ENCODE peak calls at places on chromosomes 12 and 14, in six cellular contexts. One of them, this sample, is unnamed.

GRCh38 chr14:92956961-92957360 is 34.0 kb downstream of the CHGA start:
- DNase-seq in IMR-90: no peak
- DNase-seq in GM23248: no peak
- DNase-seq in mammary epithelial cell: no peak
- DNase-seq in fibroblast of lung: no peak
- DNase-seq in H9: no peak
- DNase-seq in this sample: no peak

GRCh38 chr14:67704484-67705089 is 2.9 kb downstream of the RDH12 start:
- DNase-seq in IMR-90: peak
- DNase-seq in GM23248: peak
- DNase-seq in mammary epithelial cell: peak
- DNase-seq in fibroblast of lung: peak
- DNase-seq in H9: no peak
- DNase-seq in this sample: peak

GRCh38 chr14:81125536-81125935 is 95.2 kb downstream of the GTF2A1 start:
- DNase-seq in IMR-90: no peak
- DNase-seq in GM23248: no peak
- DNase-seq in mammary epithelial cell: no peak
- DNase-seq in fibroblast of lung: no peak
- DNase-seq in H9: no peak
- DNase-seq in this sample: no peak

GRCh38 chr12:34291426-34291901 is 269.2 kb downstream of the ALG10 start:
- DNase-seq in IMR-90: no peak
- DNase-seq in GM23248: no peak
- DNase-seq in mammary epithelial cell: no peak
- DNase-seq in fibroblast of lung: no peak
- DNase-seq in H9: no peak
- DNase-seq in this sample: no peak

GRCh38 chr14:90388437-90388836 is 8.4 kb upstream of the CALM1 start:
- DNase-seq in IMR-90: peak
- DNase-seq in GM23248: peak
- DNase-seq in mammary epithelial cell: peak
- DNase-seq in fibroblast of lung: peak
- DNase-seq in H9: peak
- DNase-seq in this sample: peak

GRCh38 chr12:69779928-69780327 is 41.3 kb downstream of the RAB3IP start:
- DNase-seq in IMR-90: peak
- DNase-seq in GM23248: peak
- DNase-seq in mammary epithelial cell: peak
- DNase-seq in fibroblast of lung: peak
- DNase-seq in H9: peak
- DNase-seq in this sample: peak

GRCh38 chr12:64098709-64099354 is 123.3 kb downstream of the KICS2 start:
- DNase-seq in IMR-90: peak
- DNase-seq in GM23248: peak
- DNase-seq in mammary epithelial cell: no peak
- DNase-seq in fibroblast of lung: peak
- DNase-seq in H9: no peak
- DNase-seq in this sample: no peak

GRCh38 chr12:41634096-41634495 is 446.0 kb downstream of the PDZRN4 start:
- DNase-seq in IMR-90: no peak
- DNase-seq in GM23248: no peak
- DNase-seq in mammary epithelial cell: no peak
- DNase-seq in fibroblast of lung: no peak
- DNase-seq in H9: no peak
- DNase-seq in this sample: no peak

GRCh38 chr12:24776856-24777255 is 172.0 kb downstream of the BCAT1 start:
- DNase-seq in IMR-90: no peak
- DNase-seq in GM23248: no peak
- DNase-seq in mammary epithelial cell: no peak
- DNase-seq in fibroblast of lung: peak
- DNase-seq in H9: no peak
- DNase-seq in this sample: no peak

GRCh38 chr14:32525591-32525990 is 196.5 kb downstream of the AKAP6 start:
- DNase-seq in IMR-90: no peak
- DNase-seq in GM23248: no peak
- DNase-seq in mammary epithelial cell: no peak
- DNase-seq in fibroblast of lung: no peak
- DNase-seq in H9: no peak
- DNase-seq in this sample: no peak

GRCh38 chr14:32530800-32531199 is 201.7 kb downstream of the AKAP6 start:
- DNase-seq in IMR-90: no peak
- DNase-seq in GM23248: no peak
- DNase-seq in mammary epithelial cell: no peak
- DNase-seq in fibroblast of lung: no peak
- DNase-seq in H9: no peak
- DNase-seq in this sample: no peak

GRCh38 chr14:32524609-32525391 is 195.7 kb downstream of the AKAP6 start:
- DNase-seq in IMR-90: peak
- DNase-seq in GM23248: peak
- DNase-seq in mammary epithelial cell: no peak
- DNase-seq in fibroblast of lung: peak
- DNase-seq in H9: no peak
- DNase-seq in this sample: no peak
- H3K27ac ChIP-seq in IMR-90: no peak
- H3K27ac ChIP-seq in GM23248: no peak
- H3K27ac ChIP-seq in mammary epithelial cell: no peak
- H3K27ac ChIP-seq in fibroblast of lung: no peak
- H3K27ac ChIP-seq in H9: no peak
- H3K27ac ChIP-seq in this sample: no peak

DNA sequence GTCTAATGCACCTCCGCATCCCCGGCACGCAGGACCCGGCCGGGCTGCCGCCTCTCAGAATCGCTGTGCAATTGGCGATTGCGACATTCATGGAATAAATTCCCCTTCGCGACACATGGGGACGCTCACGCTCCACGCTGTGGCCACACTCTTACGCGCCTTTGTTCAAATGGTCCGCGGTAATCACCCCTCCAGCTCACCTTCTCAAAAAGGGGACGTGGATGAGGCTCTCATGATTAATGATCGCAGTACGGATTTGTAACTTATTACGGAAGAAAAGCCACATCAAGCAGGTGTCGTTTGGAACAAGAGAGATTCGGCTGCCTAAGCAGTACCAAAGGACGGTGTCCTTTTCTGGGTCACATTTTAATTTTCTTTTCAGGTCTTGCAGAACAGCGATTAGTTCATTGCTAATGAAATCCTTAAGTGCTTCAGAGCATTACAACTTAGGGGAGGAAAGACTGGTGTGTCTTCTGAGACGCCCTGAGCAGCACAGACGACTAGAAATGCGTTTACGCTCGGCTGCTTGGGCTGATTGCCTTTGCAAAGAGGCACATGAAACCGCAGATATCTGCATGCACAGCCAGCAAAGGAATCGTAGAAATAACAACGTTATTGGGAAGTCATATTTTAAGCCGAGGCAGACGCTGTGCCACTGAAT is 37.3 kb upstream of the ADGRD1 start:
- DNase-seq in IMR-90: peak
- DNase-seq in GM23248: peak
- DNase-seq in mammary epithelial cell: peak
- DNase-seq in fibroblast of lung: peak
- DNase-seq in H9: peak
- DNase-seq in this sample: peak
- H2AFZ ChIP-seq in IMR-90: peak
- H2AFZ ChIP-seq in GM23248: peak
- H2AFZ ChIP-seq in mammary epithelial cell: peak
- H2AFZ ChIP-seq in fibroblast of lung: peak
- H2AFZ ChIP-seq in H9: peak
- H2AFZ ChIP-seq in this sample: peak

GRCh38 chr14:75554482-75554881 is 23.9 kb upstream of the FLVCR2 start:
- DNase-seq in IMR-90: peak
- DNase-seq in GM23248: peak
- DNase-seq in mammary epithelial cell: peak
- DNase-seq in fibroblast of lung: peak
- DNase-seq in H9: no peak
- DNase-seq in this sample: no peak
- H3K9ac ChIP-seq in IMR-90: no peak
- H3K9ac ChIP-seq in GM23248: no peak
- H3K9ac ChIP-seq in mammary epithelial cell: no peak
- H3K9ac ChIP-seq in fibroblast of lung: no peak
- H3K9ac ChIP-seq in H9: no peak
- H3K9ac ChIP-seq in this sample: no peak

DNA sequence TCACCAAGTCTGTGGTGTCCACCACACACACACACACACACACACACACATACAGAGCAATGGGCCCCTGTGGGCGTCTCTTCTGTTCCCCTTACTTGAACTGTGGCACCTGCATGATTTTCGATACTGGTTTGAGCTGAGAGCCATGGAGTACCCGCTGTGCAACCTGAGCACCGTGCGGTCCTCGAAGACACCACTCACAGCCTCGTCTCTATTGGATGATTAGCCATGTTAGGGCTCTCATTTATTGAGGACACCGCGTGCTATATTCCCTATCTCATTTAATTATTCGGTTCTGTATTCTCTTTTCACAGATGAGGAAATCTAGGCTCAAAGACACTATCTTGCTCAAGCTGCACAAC is 623 bp upstream of the C14orf132 start:
- DNase-seq in IMR-90: no peak
- DNase-seq in GM23248: no peak
- DNase-seq in mammary epithelial cell: peak
- DNase-seq in fibroblast of lung: no peak
- DNase-seq in H9: no peak
- DNase-seq in this sample: peak
- H3K27ac ChIP-seq in IMR-90: no peak
- H3K27ac ChIP-seq in GM23248: peak
- H3K27ac ChIP-seq in mammary epithelial cell: no peak
- H3K27ac ChIP-seq in fibroblast of lung: no peak
- H3K27ac ChIP-seq in H9: no peak
- H3K27ac ChIP-seq in this sample: no peak

GRCh38 chr12:90085491-90086274 is 377.0 kb upstream of the ATP2B1 start:
- DNase-seq in IMR-90: peak
- DNase-seq in GM23248: peak
- DNase-seq in mammary epithelial cell: peak
- DNase-seq in fibroblast of lung: peak
- DNase-seq in H9: no peak
- DNase-seq in this sample: no peak
- H2AFZ ChIP-seq in IMR-90: no peak
- H2AFZ ChIP-seq in GM23248: no peak
- H2AFZ ChIP-seq in mammary epithelial cell: peak
- H2AFZ ChIP-seq in fibroblast of lung: peak
- H2AFZ ChIP-seq in H9: no peak
- H2AFZ ChIP-seq in this sample: no peak

GRCh38 chr14:100155881-100156645 is 3.4 kb downstream of the DEGS2 start:
- DNase-seq in IMR-90: no peak
- DNase-seq in GM23248: no peak
- DNase-seq in mammary epithelial cell: no peak
- DNase-seq in fibroblast of lung: no peak
- DNase-seq in H9: no peak
- DNase-seq in this sample: no peak
- H3K9ac ChIP-seq in IMR-90: no peak
- H3K9ac ChIP-seq in GM23248: no peak
- H3K9ac ChIP-seq in mammary epithelial cell: no peak
- H3K9ac ChIP-seq in fibroblast of lung: no peak
- H3K9ac ChIP-seq in H9: no peak
- H3K9ac ChIP-seq in this sample: no peak

GRCh38 chr12:27583981-27584380 is 60.0 kb downstream of the PPFIBP1 start:
- DNase-seq in IMR-90: no peak
- DNase-seq in GM23248: no peak
- DNase-seq in mammary epithelial cell: peak
- DNase-seq in fibroblast of lung: no peak
- DNase-seq in H9: no peak
- DNase-seq in this sample: no peak

GRCh38 chr12:27578689-27579372 is 54.8 kb downstream of the PPFIBP1 start:
- DNase-seq in IMR-90: no peak
- DNase-seq in GM23248: no peak
- DNase-seq in mammary epithelial cell: no peak
- DNase-seq in fibroblast of lung: no peak
- DNase-seq in H9: no peak
- DNase-seq in this sample: no peak

GRCh38 chr12:27583057-27583797 is 59.2 kb downstream of the PPFIBP1 start:
- DNase-seq in IMR-90: peak
- DNase-seq in GM23248: no peak
- DNase-seq in mammary epithelial cell: peak
- DNase-seq in fibroblast of lung: peak
- DNase-seq in H9: no peak
- DNase-seq in this sample: no peak

GRCh38 chr12:27577688-27578087 is 53.7 kb downstream of the PPFIBP1 start:
- DNase-seq in IMR-90: no peak
- DNase-seq in GM23248: no peak
- DNase-seq in mammary epithelial cell: no peak
- DNase-seq in fibroblast of lung: no peak
- DNase-seq in H9: no peak
- DNase-seq in this sample: no peak

GRCh38 chr12:27580561-27581330 is 56.7 kb downstream of the PPFIBP1 start:
- DNase-seq in IMR-90: no peak
- DNase-seq in GM23248: no peak
- DNase-seq in mammary epithelial cell: peak
- DNase-seq in fibroblast of lung: no peak
- DNase-seq in H9: no peak
- DNase-seq in this sample: no peak
- H3K27ac ChIP-seq in IMR-90: no peak
- H3K27ac ChIP-seq in GM23248: no peak
- H3K27ac ChIP-seq in mammary epithelial cell: peak
- H3K27ac ChIP-seq in fibroblast of lung: peak
- H3K27ac ChIP-seq in H9: no peak
- H3K27ac ChIP-seq in this sample: peak

GRCh38 chr12:10491766-10492165 is 13.9 kb upstream of the EIF2S3B start:
- DNase-seq in IMR-90: no peak
- DNase-seq in GM23248: no peak
- DNase-seq in mammary epithelial cell: no peak
- DNase-seq in fibroblast of lung: no peak
- DNase-seq in H9: no peak
- DNase-seq in this sample: no peak

GRCh38 chr12:10498042-10498441 is 7.6 kb upstream of the EIF2S3B start:
- DNase-seq in IMR-90: no peak
- DNase-seq in GM23248: no peak
- DNase-seq in mammary epithelial cell: no peak
- DNase-seq in fibroblast of lung: no peak
- DNase-seq in H9: no peak
- DNase-seq in this sample: no peak

GRCh38 chr12:10501031-10501430 is 4.7 kb upstream of the EIF2S3B start:
- DNase-seq in IMR-90: no peak
- DNase-seq in GM23248: peak
- DNase-seq in mammary epithelial cell: peak
- DNase-seq in fibroblast of lung: peak
- DNase-seq in H9: no peak
- DNase-seq in this sample: peak

GRCh38 chr12:10503460-10503859 is 2.2 kb upstream of the EIF2S3B start:
- DNase-seq in IMR-90: no peak
- DNase-seq in GM23248: no peak
- DNase-seq in mammary epithelial cell: no peak
- DNase-seq in fibroblast of lung: no peak
- DNase-seq in H9: no peak
- DNase-seq in this sample: no peak

GRCh38 chr12:10497602-10498001 is 8.1 kb upstream of the EIF2S3B start:
- DNase-seq in IMR-90: no peak
- DNase-seq in GM23248: no peak
- DNase-seq in mammary epithelial cell: no peak
- DNase-seq in fibroblast of lung: peak
- DNase-seq in H9: no peak
- DNase-seq in this sample: no peak
- H2AFZ ChIP-seq in IMR-90: no peak
- H2AFZ ChIP-seq in GM23248: no peak
- H2AFZ ChIP-seq in mammary epithelial cell: no peak
- H2AFZ ChIP-seq in fibroblast of lung: no peak
- H2AFZ ChIP-seq in H9: no peak
- H2AFZ ChIP-seq in this sample: no peak

GRCh38 chr12:116996058-116996457 is 85.3 kb downstream of the FBXW8 start:
- DNase-seq in IMR-90: no peak
- DNase-seq in GM23248: no peak
- DNase-seq in mammary epithelial cell: no peak
- DNase-seq in fibroblast of lung: no peak
- DNase-seq in H9: no peak
- DNase-seq in this sample: no peak
- H3K9ac ChIP-seq in IMR-90: no peak
- H3K9ac ChIP-seq in GM23248: no peak
- H3K9ac ChIP-seq in mammary epithelial cell: no peak
- H3K9ac ChIP-seq in fibroblast of lung: no peak
- H3K9ac ChIP-seq in H9: no peak
- H3K9ac ChIP-seq in this sample: no peak